ENCODE peak calls at places on chromosomes 16 and 17, in four cellular contexts. One of them, this sample, is unnamed.
A peak's percentile ranks its signal among the peaks of the same experiment; 100 is the strongest.

GRCh38 chr17:28180449-28180848 is 138.0 kb downstream of the NLK start:
- DNase-seq in lung: no peak
- DNase-seq in HS-5: no peak
- DNase-seq in bronchial epithelial cell: no peak
- DNase-seq in this sample: no peak

GRCh38 chr16:4330277-4330882 is 14.5 kb downstream of the GLIS2 start:
- DNase-seq in lung: peak; percentile 81
- DNase-seq in HS-5: no peak
- DNase-seq in bronchial epithelial cell: no peak
- DNase-seq in this sample: no peak

GRCh38 chr17:14308965-14309879 is 8.3 kb downstream of the HS3ST3B1 start:
- DNase-seq in lung: peak; percentile 87
- DNase-seq in HS-5: peak; percentile 59
- DNase-seq in bronchial epithelial cell: peak; percentile 83
- DNase-seq in this sample: no peak

GRCh38 chr17:7848665-7849184 is 6.1 kb upstream of the TMEM88 start:
- DNase-seq in lung: no peak
- DNase-seq in HS-5: no peak
- DNase-seq in bronchial epithelial cell: no peak
- DNase-seq in this sample: no peak

GRCh38 chr16:29926675-29927522 is 873 bp upstream of the KCTD13 start:
- DNase-seq in lung: no peak
- DNase-seq in HS-5: no peak
- DNase-seq in bronchial epithelial cell: peak; percentile 18
- DNase-seq in this sample: no peak

GRCh38 chr16:19835989-19836421 is 48.6 kb downstream of the GPRC5B start:
- DNase-seq in lung: no peak
- DNase-seq in HS-5: no peak
- DNase-seq in bronchial epithelial cell: no peak
- DNase-seq in this sample: no peak

GRCh38 chr16:101586-101985 is 23.6 kb downstream of the MPG start:
- DNase-seq in lung: no peak
- DNase-seq in HS-5: no peak
- DNase-seq in bronchial epithelial cell: no peak
- DNase-seq in this sample: no peak

GRCh38 chr17:46115687-46116086 is 77.5 kb downstream of the KANSL1 start:
- DNase-seq in lung: no peak
- DNase-seq in HS-5: no peak
- DNase-seq in bronchial epithelial cell: no peak
- DNase-seq in this sample: no peak

GRCh38 chr16:81429045-81429521 is 15.5 kb upstream of the CMIP start:
- DNase-seq in lung: no peak
- DNase-seq in HS-5: no peak
- DNase-seq in bronchial epithelial cell: no peak
- DNase-seq in this sample: no peak

GRCh38 chr16:69338557-69339288 is 641 bp downstream of the COG8 start:
- DNase-seq in lung: no peak
- DNase-seq in HS-5: no peak
- DNase-seq in bronchial epithelial cell: no peak
- DNase-seq in this sample: no peak

GRCh38 chr17:68036304-68037147 is 991 bp downstream of the KPNA2 start:
- DNase-seq in lung: no peak
- DNase-seq in HS-5: no peak
- DNase-seq in bronchial epithelial cell: peak; percentile 70
- DNase-seq in this sample: no peak

GRCh38 chr17:75228305-75228704 is 22.8 kb downstream of the NUP85 start:
- DNase-seq in lung: peak; percentile 47
- DNase-seq in HS-5: no peak
- DNase-seq in bronchial epithelial cell: no peak
- DNase-seq in this sample: no peak